ENCODE peak calls at places on chromosomes 1 and 21, in five cellular contexts. L is kidney, D is SK-N-SH, H is neuronal stem cell, P is endothelial cell of umbilical vein. A is an unnamed sample. For H3K9me3, the result is how much of the 10 kb centered on the place peaks cover.

GRCh38 chr1:196381544-196381943 is 226.7 kb downstream of the KCNT2 start:
- DNase-seq in L (no peak), D (no peak), H (no peak), P (no peak), A (no peak)

GRCh38 chr1:69172003-69173000 is 395.4 kb upstream of the LRRC7 start:
- DNase-seq in L (no peak), D (no peak), H (no peak), P (no peak), A (no peak)

GRCh38 chr1:119007672-119008482 is 19.7 kb upstream of the TBX15 start:
- DNase-seq in L (no peak), D (peak), H (peak), P (no peak), A (no peak)

GRCh38 chr1:95098196-95098595 is 19.0 kb upstream of the TLCD4 start:
- DNase-seq in L (no peak), D (no peak), H (no peak), P (no peak), A (no peak)

GRCh38 chr1:162905759-162906158 is 44.8 kb upstream of the CCDC190 start:
- DNase-seq in L (no peak), D (no peak), H (no peak), P (peak), A (no peak)

GRCh38 chr1:33841516-33841915 is 22.4 kb upstream of the HMGB4 start:
- DNase-seq in L (no peak), D (no peak), H (no peak), P (no peak), A (no peak)

GRCh38 chr1:40053138-40053887 is 12.8 kb downstream of the CAP1 start:
- DNase-seq in L (no peak), D (no peak), H (no peak), P (no peak), A (no peak)

GRCh38 chr1:41529621-41530395 is 45.3 kb upstream of the EDN2 start:
- DNase-seq in L (peak), D (no peak), H (no peak), P (no peak), A (no peak)

GRCh38 chr1:230824571-230825060 is 43.7 kb downstream of the C1orf198 start:
- DNase-seq in L (no peak), D (no peak), H (no peak), P (no peak), A (no peak)

GRCh38 chr1:19799233-19799876 is 361 bp downstream of the TMCO4 start:
- DNase-seq in L (peak), D (peak), H (no peak), P (peak), A (peak)

GRCh38 chr1:65990161-65990560 is 197.5 kb downstream of the PDE4B start:
- DNase-seq in L (no peak), D (no peak), H (no peak), P (no peak), A (no peak)

GRCh38 chr21:28674807-28675206 is 317.9 kb downstream of the LTN1 start:
- DNase-seq in L (no peak), D (no peak), H (no peak), P (no peak), A (no peak)

GRCh38 chr21:33265664-33266049 is 510 bp upstream of the IL10RB start:
- DNase-seq in L (peak), D (no peak), H (peak), P (no peak), A (peak)

GRCh38 chr1:214494706-214495105 is 56.7 kb downstream of the PTPN14 start:
- DNase-seq in L (no peak), D (no peak), H (no peak), P (no peak), A (no peak)

GRCh38 chr1:53303651-53304515 is 24.0 kb downstream of the LRP8 start:
- DNase-seq in L (no peak), D (no peak), H (no peak), P (no peak), A (no peak)

GRCh38 chr1:38474738-38475623 is 384.6 kb downstream of the RRAGC start:
- DNase-seq in L (no peak), D (no peak), H (no peak), P (no peak), A (no peak)

GRCh38 chr1:222916067-222916466 is 101.2 kb downstream of the DISP1 start:
- DNase-seq in L (no peak), D (no peak), H (no peak), P (no peak), A (no peak)

GRCh38 chr1:175369696-175370095 is 177.1 kb upstream of the KIAA0040 start:
- DNase-seq in L (no peak), D (no peak), H (no peak), P (no peak), A (no peak)

GRCh38 chr1:200034821-200035396 is 7.4 kb downstream of the NR5A2 start:
- DNase-seq in L (no peak), D (peak), H (peak), P (peak), A (peak)

GRCh38 chr1:16236091-16236494 is 890 bp downstream of the CPLANE2 start:
- DNase-seq in L (no peak), D (peak), H (no peak), P (peak), A (peak)

GRCh38 chr1:214019499-214019898 is 31.7 kb downstream of the PROX1 start:
- DNase-seq in L (no peak), D (peak), H (no peak), P (no peak), A (no peak)

GRCh38 chr1:149883598-149884247 is 15.6 kb upstream of the BOLA1 start:
- DNase-seq in L (no peak), D (no peak), H (no peak), P (no peak), A (no peak)

GRCh38 chr21:41429925-41430491 is 4.0 kb downstream of the MX1 start:
- DNase-seq in L (no peak), D (no peak), H (no peak), P (no peak), A (no peak)

GRCh38 chr1:81509619-81510018 is 291.1 kb upstream of the ADGRL2 start:
- DNase-seq in L (no peak), D (no peak), H (peak), P (no peak), A (no peak)

GRCh38 chr1:201450721-201451291 is 18.2 kb downstream of the PHLDA3 start:
- DNase-seq in L (peak), D (peak), H (no peak), P (peak), A (no peak)

GRCh38 chr1:30164693-30165092 is 558.7 kb downstream of the MATN1 start:
- DNase-seq in L (no peak), D (no peak), H (no peak), P (no peak), A (no peak)

GRCh38 chr1:30159015-30159414 is 564.4 kb downstream of the MATN1 start:
- DNase-seq in L (no peak), D (no peak), H (no peak), P (no peak), A (no peak)

GRCh38 chr1:30161953-30162352 is 561.4 kb downstream of the MATN1 start:
- DNase-seq in L (no peak), D (no peak), H (no peak), P (no peak), A (no peak)

GRCh38 chr1:30162565-30162964 is 560.8 kb downstream of the MATN1 start:
- DNase-seq in L (no peak), D (no peak), H (no peak), P (no peak), A (no peak)

GRCh38 chr1:30160999-30161689 is 562.2 kb downstream of the MATN1 start:
- DNase-seq in L (no peak), D (no peak), H (no peak), P (no peak), A (no peak)
- H3K9ac ChIP-seq in L (no peak), D (no peak), H (no peak), P (no peak), A (no peak)

GRCh38 chr1:185075476-185075875 is 30.1 kb downstream of the RNF2 start:
- DNase-seq in L (no peak), D (no peak), H (no peak), P (no peak), A (no peak)

GRCh38 chr1:185073725-185074124 is 28.4 kb downstream of the RNF2 start:
- DNase-seq in L (no peak), D (no peak), H (no peak), P (no peak), A (no peak)

GRCh38 chr1:185069202-185069601 is 23.8 kb downstream of the RNF2 start:
- DNase-seq in L (no peak), D (no peak), H (no peak), P (no peak), A (no peak)

GRCh38 chr1:185077374-185077773 is 32.0 kb downstream of the RNF2 start:
- DNase-seq in L (no peak), D (no peak), H (no peak), P (no peak), A (no peak)

DNA sequence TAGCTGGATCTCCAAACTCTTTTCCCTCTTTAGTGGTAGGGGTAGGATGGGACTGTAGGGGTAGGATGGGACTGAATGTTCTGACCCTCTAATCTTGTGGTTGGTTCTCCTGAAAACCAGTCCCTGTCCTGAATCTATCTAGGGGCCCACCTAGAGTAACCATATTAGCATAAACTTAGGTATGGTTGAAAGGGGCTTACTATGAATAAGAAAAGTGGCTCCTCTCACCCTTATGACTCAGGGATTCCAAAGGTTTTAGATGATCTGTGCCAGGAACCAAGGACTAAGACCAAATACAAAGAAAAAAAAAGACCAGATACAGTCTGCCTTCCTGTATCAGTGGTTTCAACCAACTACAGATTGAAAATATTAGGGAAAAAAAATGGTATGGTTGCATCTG is 28.9 kb downstream of the RNF2 start:
- DNase-seq in L (no peak), D (no peak), H (no peak), P (no peak), A (no peak)
- H3K9me3 ChIP-seq in L (under half), D (under half), H (under half), P (under half), A (under half)

DNA sequence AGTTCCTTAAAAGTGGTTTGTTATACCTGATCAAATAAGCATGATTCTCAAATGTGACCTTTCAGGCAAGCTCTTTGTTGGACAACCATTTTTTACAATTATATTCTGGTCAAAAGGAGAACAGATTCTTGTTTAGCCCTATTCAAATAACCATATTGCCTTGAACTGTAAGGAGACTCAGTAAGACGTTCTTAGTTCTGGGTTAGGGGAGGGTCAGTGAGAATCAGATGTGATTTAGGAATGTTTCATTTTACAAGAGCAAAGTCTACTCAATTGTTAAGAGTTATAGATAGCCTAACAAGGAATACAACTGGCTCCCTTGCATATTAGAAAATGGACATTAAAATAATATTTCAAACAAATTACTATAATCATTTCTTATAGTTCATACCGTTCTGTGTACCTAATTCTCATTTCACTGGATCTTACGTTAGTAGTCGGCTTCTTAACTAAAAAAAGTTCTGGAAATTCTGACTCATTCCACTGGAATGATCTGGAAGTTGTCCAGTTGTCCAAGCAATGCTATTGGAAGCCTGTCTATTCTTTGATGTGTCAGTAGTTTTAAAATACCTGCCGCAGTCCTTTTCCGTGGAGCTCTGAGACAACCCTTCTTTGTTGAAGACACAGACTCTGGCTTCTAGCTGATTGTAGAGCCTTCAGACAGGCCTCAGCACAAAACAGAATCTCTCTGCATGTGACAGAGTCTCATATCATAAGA is 88.8 kb downstream of the MAST2 start:
- DNase-seq in L (no peak), D (no peak), H (no peak), P (peak), A (peak)
- H3K4me3 ChIP-seq in L (no peak), D (no peak), H (no peak), P (no peak), A (no peak)

GRCh38 chr1:7262611-7263010 is 477.4 kb downstream of the CAMTA1 start:
- DNase-seq in L (no peak), D (no peak), H (no peak), P (no peak), A (peak)
- H3K9ac ChIP-seq in L (no peak), D (no peak), H (no peak), P (no peak), A (no peak)

DNA sequence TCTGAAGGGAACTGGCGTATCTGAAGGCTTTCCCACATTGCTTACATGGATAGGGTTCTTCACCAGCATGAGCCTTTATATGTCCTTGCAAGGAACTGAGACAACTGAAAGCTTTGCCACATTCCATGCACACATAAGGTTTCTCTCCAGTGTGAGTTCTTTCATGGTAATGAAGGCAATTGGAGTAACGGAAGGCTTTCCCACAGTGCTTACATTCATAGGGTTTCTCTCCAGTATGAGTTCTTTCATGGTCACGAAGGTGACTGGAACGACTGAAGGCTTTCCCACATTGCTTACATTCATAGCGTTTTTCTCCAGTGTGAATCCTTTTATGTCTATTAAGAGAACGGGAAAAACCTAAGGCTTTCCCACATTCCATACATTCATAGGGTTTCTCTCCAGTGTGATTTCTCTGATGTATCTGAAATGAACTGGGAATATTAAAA is 15.0 kb downstream of the ZNF124 start:
- DNase-seq in L (no peak), D (no peak), H (no peak), P (no peak), A (no peak)
- H3K9me3 ChIP-seq in L (half or more), D (under half), H (half or more), P (under half), A (under half)

GRCh38 chr1:180836414-180836813 is 76.3 kb upstream of the KIAA1614 start:
- DNase-seq in L (no peak), D (no peak), H (no peak), P (no peak), A (no peak)
- H3K4me3 ChIP-seq in L (no peak), D (no peak), H (no peak), P (no peak), A (no peak)

GRCh38 chr1:10979483-10979920 is 33.0 kb upstream of the TARDBP start:
- DNase-seq in L (no peak), D (no peak), H (peak), P (peak), A (no peak)
- H3K9ac ChIP-seq in L (no peak), D (no peak), H (no peak), P (no peak), A (no peak)

GRCh38 chr1:239976130-239976968 is 115.3 kb upstream of the FMN2 start:
- DNase-seq in L (no peak), D (peak), H (peak), P (peak), A (peak)

GRCh38 chr1:239977414-239977813 is 114.3 kb upstream of the FMN2 start:
- DNase-seq in L (no peak), D (no peak), H (no peak), P (no peak), A (no peak)

GRCh38 chr1:239982762-239983161 is 108.9 kb upstream of the FMN2 start:
- DNase-seq in L (no peak), D (no peak), H (no peak), P (no peak), A (no peak)

GRCh38 chr1:239985044-239985443 is 106.6 kb upstream of the FMN2 start:
- DNase-seq in L (no peak), D (no peak), H (no peak), P (no peak), A (no peak)

GRCh38 chr1:239979469-239979868 is 112.2 kb upstream of the FMN2 start:
- DNase-seq in L (no peak), D (no peak), H (no peak), P (no peak), A (no peak)
- H3K9me3 ChIP-seq in L (under half), D (under half), H (under half), P (under half), A (under half)

GRCh38 chr1:218496561-218496960 is 151.4 kb downstream of the TGFB2 start:
- DNase-seq in L (no peak), D (no peak), H (no peak), P (peak), A (no peak)

GRCh38 chr1:218499911-218500310 is 154.8 kb downstream of the TGFB2 start:
- DNase-seq in L (no peak), D (no peak), H (no peak), P (no peak), A (no peak)

GRCh38 chr1:218495931-218496330 is 150.8 kb downstream of the TGFB2 start:
- DNase-seq in L (no peak), D (no peak), H (no peak), P (no peak), A (no peak)

GRCh38 chr1:218499021-218499691 is 154.0 kb downstream of the TGFB2 start:
- DNase-seq in L (no peak), D (no peak), H (no peak), P (peak), A (no peak)

DNA sequence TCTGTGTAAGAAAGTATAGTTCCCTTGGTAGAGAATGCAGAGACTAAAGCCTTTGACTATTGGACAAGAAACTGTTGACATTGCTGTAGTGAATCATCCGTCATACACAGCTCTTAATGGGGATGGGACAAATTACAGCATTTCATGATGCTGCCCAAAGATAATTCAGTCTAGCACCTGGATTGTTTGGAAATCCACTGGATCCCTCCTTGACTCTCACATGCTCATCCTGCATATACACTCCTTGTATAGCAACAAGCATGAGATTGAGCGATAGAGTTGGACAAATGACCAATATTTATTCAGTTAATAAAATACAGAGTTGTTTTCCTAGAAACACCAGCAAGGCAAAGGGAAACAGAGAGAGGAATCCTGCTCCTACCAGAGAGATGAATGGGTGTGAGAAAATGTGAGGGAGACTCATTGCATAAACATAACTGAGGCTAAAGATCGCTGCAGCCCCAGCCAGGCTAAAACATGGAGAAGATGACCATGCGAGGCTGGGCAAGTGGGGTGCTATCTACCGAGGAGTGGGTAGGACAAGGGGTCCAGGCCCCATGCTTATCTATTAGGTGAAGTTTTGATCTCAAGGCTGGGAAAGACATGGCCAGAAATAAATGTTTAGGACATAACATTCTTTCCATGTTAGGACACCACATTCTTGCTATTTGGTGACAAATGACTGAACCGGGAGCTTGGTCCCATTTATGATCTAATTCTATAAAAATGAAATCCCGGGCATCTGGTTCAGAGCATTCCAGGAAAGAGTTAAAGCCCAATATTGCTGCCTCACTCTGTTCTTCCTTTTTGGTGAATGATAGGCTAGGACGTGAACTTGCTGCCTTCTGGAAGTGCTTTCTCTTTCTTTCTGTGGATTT is 153.2 kb downstream of the TGFB2 start:
- DNase-seq in L (no peak), D (no peak), H (no peak), P (peak), A (no peak)
- H3K4me3 ChIP-seq in L (peak), D (peak), H (no peak), P (no peak), A (no peak)